ENCODE peak calls at places on chromosome 17, in ten cellular contexts. X, S, I, W, Q, O, V, U, C and Z are unnamed samples.
A peak's percentile ranks its signal among the peaks of the same experiment; 100 is the strongest.

GRCh38 chr17:1011760-1012735 is 15.1 kb downstream of the TIMM22 start:
- DNase-seq in Q (no peak), V (no peak), U (no peak), W (no peak), I (no peak), S (no peak), O (no peak), C (no peak), X (no peak), Z (no peak)

GRCh38 chr17:49101054-49101534 is 31.5 kb upstream of the B4GALNT2 start:
- DNase-seq in X (no peak), O (no peak), U (no peak), C (no peak), Q (no peak), I (peak; percentile 65), W (no peak), V (peak; percentile 62), S (peak; percentile 83), Z (peak; percentile 62)

GRCh38 chr17:13477180-13477611 is 124.5 kb downstream of the HS3ST3A1 start:
- DNase-seq in X (no peak), V (peak; percentile 75), O (no peak), I (no peak), U (no peak), C (no peak), S (peak; percentile 51), Q (no peak), W (no peak), Z (peak; percentile 18)

GRCh38 chr17:50238594-50239287 is 35.5 kb upstream of the TMEM92 start:
- DNase-seq in X (no peak), O (no peak), S (peak; percentile 32), W (no peak), U (no peak), V (peak; percentile 6), Q (no peak), I (no peak), C (no peak), Z (no peak)

GRCh38 chr17:76251478-76252039 is 11.3 kb upstream of the RNF157 start:
- DNase-seq in I (no peak), X (no peak), C (no peak), O (no peak), Q (no peak), U (no peak), W (peak; percentile 31), V (no peak), S (no peak), Z (no peak)

GRCh38 chr17:33202011-33202410 is 91.1 kb downstream of the ASIC2 start:
- DNase-seq in V (no peak), W (no peak), X (no peak), Q (no peak), O (no peak), C (no peak), S (no peak), I (no peak), U (no peak), Z (peak; percentile 9)

GRCh38 chr17:72362466-72363335 is 241.9 kb downstream of the SOX9 start:
- DNase-seq in S (peak; percentile 57), V (peak; percentile 74), O (no peak), X (peak; percentile 55), U (no peak), C (no peak), I (no peak), W (no peak), Q (no peak), Z (no peak)

GRCh38 chr17:21539146-21539545 is 153.2 kb upstream of the KCNJ18 start:
- DNase-seq in V (no peak), S (no peak), X (no peak), I (no peak), U (no peak), W (no peak), O (no peak), Q (no peak), C (no peak), Z (no peak)

GRCh38 chr17:74919440-74920305 is 3.4 kb downstream of the USH1G start:
- DNase-seq in I (no peak), S (no peak), W (no peak), U (peak; percentile 24), O (no peak), V (peak; percentile 36), Q (peak; percentile 82), X (peak; percentile 94), C (no peak), Z (no peak)

GRCh38 chr17:83151442-83152220 is 72.2 kb downstream of the METRNL start:
- DNase-seq in W (no peak), I (no peak), V (no peak), Q (peak; percentile 42), O (no peak), C (no peak), U (no peak), S (peak; percentile 27), X (no peak), Z (peak; percentile 78)

GRCh38 chr17:1054656-1055055 is 57.7 kb downstream of the TIMM22 start:
- DNase-seq in V (no peak), S (no peak), W (no peak), U (no peak), X (no peak), O (no peak), I (no peak), C (no peak), Q (no peak), Z (no peak)

GRCh38 chr17:73722163-73722562 is 77.9 kb upstream of the SDK2 start:
- DNase-seq in S (no peak), C (peak; percentile 45), W (no peak), V (no peak), Q (no peak), O (no peak), X (no peak), I (no peak), U (no peak), Z (no peak)